ENCODE peak calls at places on chromosomes 3 and 15, in nine cellular contexts. P is body of pancreas, V is cardiac muscle cell, F is esophagus squamous epithelium, L is HepG2, J is AG10803, Y is fibroblast of mammary gland, U is psoas muscle, X is AG04450. M is an unnamed sample.

GRCh38 chr3:18423401-18424212 is 1.5 kb downstream of the SATB1 start:
- DNase-seq in L (no peak), Y (peak), U (peak), X (no peak), J (peak), F (no peak), V (peak), P (peak), M (peak)

GRCh38 chr3:138625707-138626365 is 17.3 kb downstream of the FAIM start:
- DNase-seq in J (peak), P (no peak), X (peak), L (no peak), Y (peak), U (no peak), V (no peak), F (no peak), M (peak)

GRCh38 chr3:146626384-146627122 is 21.4 kb upstream of the PLSCR5 start:
- DNase-seq in P (no peak), F (no peak), J (no peak), X (no peak), V (no peak), Y (no peak), L (peak), U (no peak), M (no peak)

GRCh38 chr3:177061382-177061781 is 135.9 kb downstream of the TBL1XR1 start:
- DNase-seq in F (no peak), U (no peak), Y (no peak), P (no peak), X (no peak), J (no peak), V (no peak), L (no peak), M (no peak)

GRCh38 chr15:75904241-75904631 is 558 bp downstream of the FBXO22 start:
- DNase-seq in V (peak), J (peak), P (peak), F (no peak), Y (peak), X (no peak), U (no peak), L (peak), M (peak)

GRCh38 chr3:109339186-109339585 is 1.8 kb upstream of the DPPA4 start:
- DNase-seq in L (no peak), V (no peak), Y (no peak), J (no peak), U (no peak), X (no peak), F (no peak), P (no peak), M (no peak)

GRCh38 chr3:172868565-172869172 is 118.1 kb downstream of the ECT2 start:
- DNase-seq in V (no peak), P (no peak), F (no peak), L (no peak), Y (no peak), J (no peak), U (no peak), X (no peak), M (peak)

GRCh38 chr15:101081900-101082299 is 162.7 kb downstream of the LRRK1 start:
- DNase-seq in F (no peak), V (no peak), J (no peak), X (no peak), U (no peak), Y (no peak), L (no peak), P (no peak), M (no peak)

GRCh38 chr3:11140054-11140712 is 14.1 kb upstream of the HRH1 start:
- DNase-seq in Y (peak), U (no peak), J (no peak), F (no peak), P (no peak), V (no peak), X (no peak), L (no peak), M (peak)

GRCh38 chr3:30452446-30452845 is 154.0 kb upstream of the TGFBR2 start:
- DNase-seq in X (no peak), P (no peak), L (no peak), J (no peak), F (no peak), U (no peak), Y (no peak), V (no peak), M (no peak)

GRCh38 chr3:148759425-148759824 is 61.7 kb downstream of the AGTR1 start:
- DNase-seq in U (no peak), P (no peak), L (no peak), Y (no peak), X (no peak), F (no peak), V (no peak), J (no peak), M (no peak)

GRCh38 chr15:74995182-74995778 is at the start of gene SCAMP5:
- DNase-seq in Y (peak), L (peak), P (peak), J (peak), X (peak), V (peak), F (peak), U (peak), M (peak)

GRCh38 chr3:48896991-48897390 is 1.7 kb downstream of the SLC25A20 start:
- DNase-seq in Y (no peak), V (no peak), L (peak), J (peak), P (no peak), F (no peak), X (no peak), U (no peak), M (no peak)

GRCh38 chr3:183306798-183307671 is 54.0 kb downstream of the B3GNT5 start:
- DNase-seq in J (peak), Y (peak), L (no peak), F (peak), X (no peak), U (peak), P (peak), V (peak), M (peak)

GRCh38 chr15:79644091-79644490 is 212.0 kb downstream of the MINAR1 start:
- DNase-seq in U (no peak), J (peak), P (no peak), X (peak), L (no peak), Y (peak), F (no peak), V (no peak), M (peak)

GRCh38 chr3:177281292-177281942 is 84.1 kb upstream of the TBL1XR1 start:
- DNase-seq in F (no peak), Y (no peak), X (no peak), L (no peak), V (no peak), U (no peak), P (no peak), J (no peak), M (no peak)

GRCh38 chr15:40873625-40874561 is at the start of gene RHOV:
- DNase-seq in V (peak), P (peak), Y (no peak), F (no peak), L (peak), U (peak), X (no peak), J (peak), M (peak)

GRCh38 chr3:59310736-59311135 is 260.9 kb upstream of the CFAP20DC start:
- DNase-seq in L (no peak), U (no peak), Y (no peak), P (no peak), X (no peak), F (no peak), V (no peak), J (no peak), M (no peak)

GRCh38 chr15:52672661-52673060 is 6.5 kb downstream of the ATOSA start:
- DNase-seq in U (no peak), Y (no peak), L (no peak), X (no peak), P (no peak), V (no peak), F (no peak), J (no peak), M (no peak)

GRCh38 chr3:123138819-123139517 is 62.8 kb upstream of the SEC22A start:
- DNase-seq in J (peak), F (no peak), X (no peak), P (no peak), V (no peak), U (no peak), Y (peak), L (no peak), M (no peak)

GRCh38 chr3:137071104-137071503 is 113.3 kb downstream of the IL20RB start:
- DNase-seq in X (no peak), F (no peak), Y (no peak), P (no peak), L (no peak), U (no peak), V (no peak), J (no peak), M (no peak)

GRCh38 chr3:194688946-194689345 is 3.3 kb downstream of the FAM43A start:
- DNase-seq in L (no peak), J (no peak), Y (no peak), P (no peak), U (no peak), F (no peak), X (no peak), V (no peak), M (no peak)

DNA sequence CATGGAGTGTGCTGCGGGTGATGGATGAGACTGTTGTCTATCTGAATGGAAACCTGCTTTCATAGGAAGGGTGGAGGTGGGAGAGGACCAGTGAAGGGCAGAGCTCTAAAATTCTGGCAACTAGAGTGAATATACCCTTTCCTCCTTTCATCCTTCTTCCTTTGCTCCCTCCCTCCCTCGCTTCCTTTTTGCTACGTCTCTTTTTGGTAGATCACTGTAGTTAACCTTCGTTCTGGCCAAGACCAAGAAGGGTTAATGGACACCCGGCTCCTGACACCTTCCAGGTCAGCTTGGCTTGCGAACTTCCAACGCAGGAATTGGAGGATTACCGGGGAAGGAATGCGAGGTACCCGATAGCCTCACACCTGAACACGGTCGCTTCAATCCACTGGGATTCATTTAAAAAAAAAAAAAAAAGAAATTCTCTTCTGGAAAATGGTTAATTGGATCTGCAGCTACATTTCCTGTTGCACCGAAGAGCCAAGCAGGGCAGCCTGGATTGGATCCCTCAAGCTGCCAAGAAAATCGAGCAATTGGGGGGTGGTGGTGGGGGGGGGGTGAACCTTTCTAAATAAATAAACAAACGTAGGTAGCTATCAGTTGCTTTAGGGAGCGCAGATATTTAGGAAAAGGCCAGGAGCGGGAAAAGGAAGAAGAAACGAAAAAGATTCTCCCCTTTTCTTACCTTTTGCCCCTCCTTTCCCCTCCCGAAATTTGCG is 9.6 kb upstream of the NR2F2 start:
- DNase-seq in X (no peak), Y (no peak), V (no peak), U (no peak), P (no peak), L (no peak), F (no peak), J (no peak), M (no peak)
- H3K4me3 ChIP-seq in X (peak), Y (peak), V (no peak), U (peak), P (no peak), L (no peak), F (peak), J (peak), M (no peak)

DNA sequence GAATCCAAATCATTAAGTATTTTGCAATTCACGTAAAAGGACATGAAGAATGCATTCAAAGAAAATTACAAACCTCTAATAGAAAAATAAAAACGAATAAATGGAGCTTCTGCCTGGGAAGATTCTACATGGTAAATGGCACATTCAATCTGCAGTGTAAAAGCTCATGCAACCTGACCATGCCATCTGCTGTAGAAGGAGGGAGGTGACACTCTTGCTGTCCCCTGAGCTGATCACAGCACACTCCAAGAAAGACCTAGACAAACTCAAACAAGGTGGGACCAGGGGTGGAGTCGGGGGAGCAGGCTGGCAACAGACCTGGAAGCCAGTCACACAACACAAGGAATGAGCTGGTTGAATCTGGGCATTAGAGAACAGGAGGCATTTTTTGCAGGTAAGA is 101.8 kb downstream of the BDH1 start:
- DNase-seq in P (no peak), U (no peak), J (peak), Y (no peak), F (no peak), V (no peak), L (peak), X (no peak), M (peak)
- TF ChIP-seq CTCF in P (peak), U (peak), J (peak), Y (no peak), F (peak), V (peak), L (peak), X (no peak), M (peak)

GRCh38 chr15:85702321-85703230 is 92.1 kb downstream of the KLHL25 start:
- DNase-seq in Y (peak), V (no peak), F (no peak), P (no peak), J (peak), X (no peak), L (no peak), U (no peak), M (peak)
- H3K4me3 ChIP-seq in Y (no peak), V (no peak), F (no peak), P (no peak), J (no peak), X (no peak), L (no peak), U (no peak), M (no peak)

GRCh38 chr3:132245547-132245946 is 71.7 kb upstream of the ACP3 start:
- DNase-seq in X (no peak), Y (peak), U (no peak), V (no peak), L (no peak), P (peak), F (no peak), J (peak), M (peak)
- TF ChIP-seq CTCF in X (no peak), Y (no peak), U (no peak), V (no peak), L (no peak), P (no peak), F (no peak), J (no peak), M (no peak)

DNA sequence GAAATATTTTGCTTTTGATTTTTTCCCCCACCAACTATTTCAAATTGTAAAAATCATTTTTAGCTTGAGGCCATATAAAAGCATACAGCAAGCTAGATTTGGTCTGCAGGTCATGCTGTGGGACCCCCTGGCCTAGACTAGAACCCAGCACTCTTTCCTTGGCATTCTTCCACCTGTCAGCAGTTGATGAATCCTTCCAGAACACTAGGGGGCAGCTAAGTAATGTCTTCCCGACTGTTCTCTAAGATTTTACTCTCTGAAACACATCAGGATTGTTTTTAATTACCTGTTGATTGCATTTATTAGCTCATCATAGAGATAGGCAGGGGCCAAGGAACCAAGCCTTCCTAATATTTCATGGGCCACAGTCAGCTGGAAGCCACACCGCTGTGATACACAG is 174.5 kb downstream of the CACNA1D start:
- DNase-seq in X (no peak), F (no peak), V (peak), Y (peak), J (peak), U (no peak), P (no peak), L (no peak), M (peak)
- H3K4me3 ChIP-seq in X (no peak), F (no peak), V (no peak), Y (no peak), J (no peak), U (no peak), P (no peak), L (no peak), M (no peak)

GRCh38 chr3:54358969-54359648 is 236.8 kb downstream of the CACNA2D3 start:
- DNase-seq in L (no peak), F (no peak), P (no peak), Y (no peak), V (no peak), J (no peak), X (no peak), U (peak), M (no peak)

GRCh38 chr3:54361884-54362283 is 239.5 kb downstream of the CACNA2D3 start:
- DNase-seq in V (no peak), J (no peak), P (no peak), Y (no peak), F (no peak), X (no peak), L (no peak), U (no peak), M (no peak)

GRCh38 chr3:54358327-54358726 is 236.0 kb downstream of the CACNA2D3 start:
- DNase-seq in L (no peak), J (peak), U (peak), Y (peak), P (no peak), V (no peak), F (no peak), X (no peak), M (peak)

GRCh38 chr3:54357307-54357706 is 235.0 kb downstream of the CACNA2D3 start:
- DNase-seq in L (no peak), U (no peak), F (no peak), J (peak), Y (peak), V (no peak), P (no peak), X (no peak), M (peak)

DNA sequence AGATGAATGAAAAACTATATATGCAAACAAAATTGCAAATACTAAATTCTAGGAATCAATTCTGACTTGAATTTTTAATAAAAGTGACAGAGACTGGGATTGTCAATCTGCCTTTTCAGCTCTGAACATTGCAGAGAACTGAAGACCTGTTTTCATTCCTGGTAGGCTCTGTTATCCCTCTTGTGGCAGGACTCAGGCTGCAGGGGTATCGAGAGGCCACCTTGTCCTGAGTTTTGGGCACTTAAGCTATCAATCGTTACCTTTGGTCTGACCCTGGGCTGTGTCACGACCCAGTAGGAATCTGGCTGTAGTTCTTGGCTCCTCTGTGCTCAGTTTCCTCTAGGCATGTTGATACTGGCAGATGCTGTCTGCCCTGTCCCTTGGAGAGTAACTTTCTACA is 238.0 kb downstream of the CACNA2D3 start:
- DNase-seq in Y (no peak), V (peak), X (no peak), U (no peak), J (no peak), F (no peak), L (no peak), P (no peak), M (no peak)
- TF ChIP-seq CTCF in Y (no peak), V (no peak), X (no peak), U (no peak), J (no peak), F (no peak), L (no peak), P (no peak), M (no peak)

M was measured in fibroblast of pulmonary artery.